ENCODE peak calls at places on chromosome 4, in eight cellular contexts. E is HepG2, T is upper lobe of left lung, A is GM23338, P is HCT116, Y is Panc1, J is K562, Z is GM12878. X is an unnamed sample.

GRCh38 chr4:3673176-3673575 is 93.0 kb upstream of the ADRA2C start:
- ATAC-seq in E (no peak), T (no peak), A (no peak), P (no peak), Y (no peak), J (no peak), Z (no peak), X (no peak)

GRCh38 chr4:7960790-7961655 is 21.4 kb upstream of the AFAP1 start:
- ATAC-seq in E (no peak), T (peak; percentile 40), A (no peak), P (no peak), Y (peak; percentile 32), J (no peak), Z (peak; percentile 27), X (peak; percentile 82)

GRCh38 chr4:100379583-100380105 is 138.2 kb downstream of the EMCN start:
- ATAC-seq in E (no peak), T (no peak), A (no peak), P (no peak), Y (no peak), J (no peak), Z (no peak), X (no peak)

GRCh38 chr4:121776610-121777401 is 11.8 kb upstream of the SMIM43 start:
- ATAC-seq in E (no peak), T (no peak), A (no peak), P (no peak), Y (no peak), J (no peak), Z (peak; percentile 63), X (no peak)

GRCh38 chr4:87543835-87544461 is 14.8 kb upstream of the SPARCL1 start:
- ATAC-seq in E (peak; percentile 93), T (peak; percentile 63), A (peak; percentile 98), P (peak; percentile 97), Y (peak; percentile 80), J (peak; percentile 83), Z (peak; percentile 29), X (peak; percentile 53)

GRCh38 chr4:48851651-48852050 is 20.8 kb downstream of the OCIAD1 start:
- ATAC-seq in E (no peak), T (no peak), A (no peak), P (no peak), Y (no peak), J (no peak), Z (no peak), X (no peak)

GRCh38 chr4:144645102-144645469 is 870 bp upstream of the HHIP start:
- ATAC-seq in E (no peak), T (peak; percentile 38), A (peak; percentile 3), P (no peak), Y (no peak), J (no peak), Z (peak; percentile 10), X (peak; percentile 21)

GRCh38 chr4:98959411-98959810 is 30.5 kb upstream of the EIF4E start:
- ATAC-seq in E (no peak), T (no peak), A (no peak), P (no peak), Y (no peak), J (no peak), Z (no peak), X (no peak)

GRCh38 chr4:11698846-11699590 is 270.3 kb upstream of the HS3ST1 start:
- ATAC-seq in E (no peak), T (no peak), A (no peak), P (peak; percentile 87), Y (no peak), J (no peak), Z (no peak), X (peak; percentile 19)

GRCh38 chr4:139956436-139957107 is 197.4 kb downstream of the MAML3 start:
- ATAC-seq in E (no peak), T (peak; percentile 50), A (peak; percentile 54), P (no peak), Y (no peak), J (no peak), Z (no peak), X (no peak)

GRCh38 chr4:6901669-6902317 is 7.8 kb upstream of the TBC1D14 start:
- ATAC-seq in E (peak; percentile 24), T (peak; percentile 10), A (peak; percentile 46), P (no peak), Y (peak; percentile 46), J (no peak), Z (no peak), X (no peak)

GRCh38 chr4:98203406-98204235 is 57.6 kb upstream of the RAP1GDS1 start:
- ATAC-seq in E (no peak), T (no peak), A (no peak), P (no peak), Y (no peak), J (no peak), Z (peak; percentile 81), X (no peak)

GRCh38 chr4:109631709-109632108 is 71.5 kb downstream of the CASP6 start:
- ATAC-seq in E (peak; percentile 87), T (no peak), A (peak; percentile 92), P (no peak), Y (no peak), J (no peak), Z (no peak), X (peak; percentile 57)

GRCh38 chr4:46432923-46433322 is 43.0 kb upstream of the GABRA2 start:
- ATAC-seq in E (no peak), T (no peak), A (no peak), P (no peak), Y (no peak), J (no peak), Z (no peak), X (no peak)

GRCh38 chr4:99395595-99396364 is 39.4 kb downstream of the ADH7 start:
- ATAC-seq in E (no peak), T (no peak), A (no peak), P (no peak), Y (no peak), J (no peak), Z (peak; percentile 36), X (no peak)

GRCh38 chr4:108559911-108560310 is 60.5 kb upstream of the RPL34 start:
- ATAC-seq in E (no peak), T (no peak), A (no peak), P (no peak), Y (no peak), J (no peak), Z (no peak), X (no peak)

GRCh38 chr4:38606587-38606905 is 57.5 kb upstream of the KLF3 start:
- ATAC-seq in E (peak; percentile 11), T (no peak), A (peak; percentile 29), P (no peak), Y (no peak), J (peak; percentile 84), Z (no peak), X (no peak)

GRCh38 chr4:15253346-15253745 is 174.5 kb upstream of the C1QTNF7 start:
- ATAC-seq in E (no peak), T (no peak), A (no peak), P (no peak), Y (no peak), J (no peak), Z (peak; percentile 94), X (no peak)

GRCh38 chr4:81724925-81725329 is 253.2 kb upstream of the RASGEF1B start:
- ATAC-seq in E (peak; percentile 72), T (peak; percentile 89), A (no peak), P (no peak), Y (no peak), J (peak; percentile 94), Z (peak; percentile 68), X (peak; percentile 76)
- TF ChIP-seq POLR2AphosphoS5 in E (no peak), T (peak; percentile 79), A (no peak), P (no peak), Y (no peak), J (no peak), Z (no peak), X (no peak)

GRCh38 chr4:88614058-88614457 is 21.8 kb downstream of the HERC3 start:
- ATAC-seq in E (no peak), T (no peak), A (no peak), P (no peak), Y (no peak), J (no peak), Z (no peak), X (no peak)

GRCh38 chr4:88613417-88613875 is 21.2 kb downstream of the HERC3 start:
- ATAC-seq in E (no peak), T (peak; percentile 13), A (peak; percentile 65), P (no peak), Y (no peak), J (no peak), Z (no peak), X (no peak)

GRCh38 chr4:88606832-88607231 is 14.6 kb downstream of the HERC3 start:
- ATAC-seq in E (no peak), T (no peak), A (no peak), P (no peak), Y (no peak), J (no peak), Z (no peak), X (no peak)

GRCh38 chr4:88609387-88609786 is 17.1 kb downstream of the HERC3 start:
- ATAC-seq in E (no peak), T (no peak), A (no peak), P (no peak), Y (no peak), J (no peak), Z (no peak), X (no peak)

DNA sequence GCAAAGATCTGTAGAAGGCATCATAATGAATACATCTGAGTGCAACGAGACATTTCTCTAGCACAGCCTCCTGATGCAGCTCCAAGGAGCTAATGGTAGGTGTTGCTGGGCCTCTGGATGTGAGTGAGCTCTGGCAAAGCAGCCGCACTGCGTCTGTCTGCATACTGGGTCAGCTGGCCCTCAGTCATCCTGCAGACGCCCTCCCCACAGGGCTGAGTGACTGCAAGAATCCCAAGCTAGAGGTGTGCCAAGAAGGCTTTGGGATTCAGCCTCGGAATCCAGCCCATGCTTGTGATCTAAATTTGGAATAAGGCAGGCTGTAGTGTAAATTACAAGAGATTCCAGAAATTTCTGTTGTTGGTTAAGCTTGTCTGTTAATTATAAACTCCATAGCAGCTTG is 18.5 kb downstream of the HERC3 start:
- ATAC-seq in E (no peak), T (peak; percentile 84), A (no peak), P (no peak), Y (no peak), J (no peak), Z (no peak), X (peak; percentile 91)
- H3K27ac ChIP-seq in E (no peak overlapping the region), T (peak overlapping the region; percentile 69), A (no peak overlapping the region), P (no peak overlapping the region), Y (no peak overlapping the region), J (no peak overlapping the region), Z (no peak overlapping the region), X (peak overlapping the region; percentile 91)

DNA sequence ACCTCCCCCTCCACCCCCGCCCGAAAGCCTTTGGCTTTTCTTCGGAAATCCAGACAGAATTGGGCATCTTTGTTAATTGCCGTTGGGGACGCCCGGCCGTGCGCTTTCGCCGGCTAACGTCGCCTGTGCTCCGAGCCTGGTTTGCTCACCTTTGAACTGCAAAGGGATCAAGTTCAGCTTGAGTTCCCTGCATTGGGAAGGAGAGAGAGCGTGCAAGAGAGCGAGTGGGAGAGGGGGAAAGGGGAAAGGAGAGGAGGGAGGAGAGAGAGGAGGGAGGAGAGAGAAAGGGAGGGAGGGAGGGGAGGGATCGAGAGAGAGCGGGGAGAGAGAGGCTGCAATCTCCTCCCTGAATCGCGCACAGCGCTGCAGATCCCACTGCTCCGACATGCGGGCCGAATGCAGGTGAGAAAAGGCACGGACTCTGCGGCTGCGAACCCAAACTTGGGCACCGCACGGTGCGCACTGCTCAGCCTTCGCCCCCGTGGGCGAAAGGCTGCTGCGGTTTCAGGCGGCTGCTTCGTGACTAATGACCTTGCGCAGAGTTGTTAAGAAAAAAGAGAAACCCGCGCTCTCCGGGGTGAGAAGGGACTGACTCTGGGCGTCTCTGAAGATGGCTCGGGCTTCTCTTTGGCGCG is at the start of gene PCDH7:
- ATAC-seq in E (peak; percentile 56), T (peak; percentile 38), A (peak; percentile 11), P (no peak), Y (peak; percentile 46), J (no peak), Z (no peak), X (peak; percentile 14)
- TF ChIP-seq CTCF in E (no peak), T (no peak), A (no peak), P (no peak), Y (no peak), J (no peak), Z (no peak), X (no peak)

GRCh38 chr4:1771555-1772305 is 21.4 kb upstream of the FGFR3 start:
- ATAC-seq in E (no peak), T (no peak), A (no peak), P (no peak), Y (no peak), J (no peak), Z (peak; percentile 44), X (no peak)
- TF ChIP-seq POLR2AphosphoS5 in E (no peak), T (no peak), A (no peak), P (no peak), Y (no peak), J (no peak), Z (no peak), X (no peak)